ENCODE peak calls at places on chromosomes 5 and 9, in nine cellular contexts. One of them, this sample, is unnamed.

GRCh38 chr5:150434502-150434901 is 15.0 kb downstream of the RPS14 start:
- DNase-seq in AG04449: peak
- DNase-seq in right atrium auricular region: no peak
- DNase-seq in breast epithelium: peak
- DNase-seq in CD8-positive, alpha-beta T cell: no peak
- DNase-seq in cardiac muscle cell: peak
- DNase-seq in lung: no peak
- DNase-seq in adrenal gland: no peak
- DNase-seq in pancreas: no peak
- DNase-seq in this sample: peak

GRCh38 chr9:104984121-104984520 is 56.2 kb upstream of the ABCA1 start:
- DNase-seq in AG04449: no peak
- DNase-seq in CD8-positive, alpha-beta T cell: no peak
- DNase-seq in right atrium auricular region: no peak
- DNase-seq in adrenal gland: no peak
- DNase-seq in cardiac muscle cell: no peak
- DNase-seq in pancreas: no peak
- DNase-seq in lung: no peak
- DNase-seq in breast epithelium: no peak
- DNase-seq in this sample: no peak

GRCh38 chr5:99025298-99026045 is 96.7 kb upstream of the CHD1 start:
- DNase-seq in adrenal gland: no peak
- DNase-seq in lung: no peak
- DNase-seq in cardiac muscle cell: no peak
- DNase-seq in pancreas: peak
- DNase-seq in AG04449: no peak
- DNase-seq in right atrium auricular region: no peak
- DNase-seq in CD8-positive, alpha-beta T cell: no peak
- DNase-seq in breast epithelium: no peak
- DNase-seq in this sample: no peak

GRCh38 chr5:167949435-167949834 is 342.0 kb upstream of the WWC1 start:
- DNase-seq in AG04449: no peak
- DNase-seq in pancreas: no peak
- DNase-seq in lung: no peak
- DNase-seq in CD8-positive, alpha-beta T cell: no peak
- DNase-seq in cardiac muscle cell: no peak
- DNase-seq in adrenal gland: no peak
- DNase-seq in breast epithelium: no peak
- DNase-seq in right atrium auricular region: no peak
- DNase-seq in this sample: no peak

GRCh38 chr5:160020969-160021368 is 12.0 kb downstream of the TTC1 start:
- DNase-seq in adrenal gland: no peak
- DNase-seq in CD8-positive, alpha-beta T cell: no peak
- DNase-seq in lung: no peak
- DNase-seq in cardiac muscle cell: no peak
- DNase-seq in breast epithelium: no peak
- DNase-seq in right atrium auricular region: no peak
- DNase-seq in AG04449: no peak
- DNase-seq in pancreas: no peak
- DNase-seq in this sample: no peak

GRCh38 chr5:38601843-38602424 is 45.5 kb upstream of the LIFR start:
- DNase-seq in pancreas: no peak
- DNase-seq in cardiac muscle cell: no peak
- DNase-seq in breast epithelium: no peak
- DNase-seq in AG04449: no peak
- DNase-seq in adrenal gland: no peak
- DNase-seq in right atrium auricular region: no peak
- DNase-seq in lung: peak
- DNase-seq in CD8-positive, alpha-beta T cell: no peak
- DNase-seq in this sample: peak

GRCh38 chr5:125424851-125425250 is 678.4 kb upstream of the ZNF608 start:
- DNase-seq in lung: no peak
- DNase-seq in pancreas: no peak
- DNase-seq in breast epithelium: no peak
- DNase-seq in cardiac muscle cell: no peak
- DNase-seq in right atrium auricular region: no peak
- DNase-seq in adrenal gland: no peak
- DNase-seq in AG04449: no peak
- DNase-seq in CD8-positive, alpha-beta T cell: no peak
- DNase-seq in this sample: no peak

GRCh38 chr9:75699017-75699416 is 191.5 kb upstream of the PCSK5 start:
- DNase-seq in lung: no peak
- DNase-seq in breast epithelium: no peak
- DNase-seq in CD8-positive, alpha-beta T cell: no peak
- DNase-seq in pancreas: no peak
- DNase-seq in cardiac muscle cell: no peak
- DNase-seq in adrenal gland: peak
- DNase-seq in AG04449: no peak
- DNase-seq in right atrium auricular region: no peak
- DNase-seq in this sample: no peak

GRCh38 chr5:133565993-133566392 is 46.3 kb downstream of the FSTL4 start:
- DNase-seq in pancreas: no peak
- DNase-seq in right atrium auricular region: no peak
- DNase-seq in adrenal gland: no peak
- DNase-seq in AG04449: no peak
- DNase-seq in CD8-positive, alpha-beta T cell: no peak
- DNase-seq in cardiac muscle cell: peak
- DNase-seq in lung: no peak
- DNase-seq in breast epithelium: no peak
- DNase-seq in this sample: peak

GRCh38 chr5:100777680-100778281 is 125.3 kb downstream of the ST8SIA4 start:
- DNase-seq in adrenal gland: peak
- DNase-seq in cardiac muscle cell: peak
- DNase-seq in pancreas: peak
- DNase-seq in CD8-positive, alpha-beta T cell: no peak
- DNase-seq in lung: no peak
- DNase-seq in AG04449: peak
- DNase-seq in right atrium auricular region: no peak
- DNase-seq in breast epithelium: no peak
- DNase-seq in this sample: peak

GRCh38 chr9:31542384-31543055 is 841.9 kb upstream of the ACO1 start:
- DNase-seq in CD8-positive, alpha-beta T cell: no peak
- DNase-seq in pancreas: no peak
- DNase-seq in lung: no peak
- DNase-seq in adrenal gland: peak
- DNase-seq in AG04449: no peak
- DNase-seq in cardiac muscle cell: peak
- DNase-seq in breast epithelium: no peak
- DNase-seq in right atrium auricular region: peak
- DNase-seq in this sample: peak

GRCh38 chr9:20226345-20226744 is 396.0 kb downstream of the MLLT3 start:
- DNase-seq in lung: no peak
- DNase-seq in right atrium auricular region: no peak
- DNase-seq in adrenal gland: no peak
- DNase-seq in CD8-positive, alpha-beta T cell: no peak
- DNase-seq in breast epithelium: no peak
- DNase-seq in AG04449: no peak
- DNase-seq in cardiac muscle cell: no peak
- DNase-seq in pancreas: no peak
- DNase-seq in this sample: no peak

GRCh38 chr5:9716838-9717281 is 86.7 kb upstream of the TAS2R1 start:
- DNase-seq in AG04449: peak
- DNase-seq in breast epithelium: no peak
- DNase-seq in CD8-positive, alpha-beta T cell: no peak
- DNase-seq in cardiac muscle cell: peak
- DNase-seq in adrenal gland: no peak
- DNase-seq in pancreas: no peak
- DNase-seq in lung: no peak
- DNase-seq in right atrium auricular region: no peak
- DNase-seq in this sample: no peak

GRCh38 chr5:179241764-179242370 is 103.4 kb downstream of the ADAMTS2 start:
- DNase-seq in adrenal gland: no peak
- DNase-seq in pancreas: no peak
- DNase-seq in CD8-positive, alpha-beta T cell: no peak
- DNase-seq in right atrium auricular region: no peak
- DNase-seq in lung: no peak
- DNase-seq in cardiac muscle cell: peak
- DNase-seq in breast epithelium: no peak
- DNase-seq in AG04449: no peak
- DNase-seq in this sample: no peak

GRCh38 chr5:16666861-16667481 is 50.2 kb upstream of the RETREG1 start:
- DNase-seq in lung: no peak
- DNase-seq in breast epithelium: peak
- DNase-seq in AG04449: no peak
- DNase-seq in right atrium auricular region: no peak
- DNase-seq in pancreas: peak
- DNase-seq in cardiac muscle cell: peak
- DNase-seq in CD8-positive, alpha-beta T cell: no peak
- DNase-seq in adrenal gland: peak
- DNase-seq in this sample: no peak

GRCh38 chr5:178535299-178536175 is 54.7 kb downstream of the COL23A1 start:
- DNase-seq in pancreas: no peak
- DNase-seq in right atrium auricular region: peak
- DNase-seq in CD8-positive, alpha-beta T cell: no peak
- DNase-seq in adrenal gland: no peak
- DNase-seq in AG04449: no peak
- DNase-seq in breast epithelium: peak
- DNase-seq in cardiac muscle cell: peak
- DNase-seq in lung: no peak
- DNase-seq in this sample: no peak

GRCh38 chr9:109604036-109604600 is 106.0 kb upstream of the PTPN3 start:
- DNase-seq in cardiac muscle cell: no peak
- DNase-seq in CD8-positive, alpha-beta T cell: no peak
- DNase-seq in breast epithelium: no peak
- DNase-seq in AG04449: no peak
- DNase-seq in right atrium auricular region: no peak
- DNase-seq in pancreas: no peak
- DNase-seq in lung: no peak
- DNase-seq in adrenal gland: no peak
- DNase-seq in this sample: peak

GRCh38 chr5:83512051-83512745 is 40.7 kb downstream of the VCAN start:
- DNase-seq in cardiac muscle cell: peak
- DNase-seq in pancreas: no peak
- DNase-seq in breast epithelium: no peak
- DNase-seq in CD8-positive, alpha-beta T cell: no peak
- DNase-seq in lung: no peak
- DNase-seq in right atrium auricular region: no peak
- DNase-seq in AG04449: no peak
- DNase-seq in adrenal gland: no peak
- DNase-seq in this sample: no peak

GRCh38 chr5:35990941-35991592 is at the start of gene UGT3A1:
- DNase-seq in breast epithelium: no peak
- DNase-seq in CD8-positive, alpha-beta T cell: no peak
- DNase-seq in cardiac muscle cell: no peak
- DNase-seq in pancreas: no peak
- DNase-seq in lung: no peak
- DNase-seq in right atrium auricular region: no peak
- DNase-seq in AG04449: no peak
- DNase-seq in adrenal gland: no peak
- DNase-seq in this sample: no peak

GRCh38 chr9:34242830-34243229 is 64.0 kb downstream of the UBAP1 start:
- DNase-seq in AG04449: no peak
- DNase-seq in adrenal gland: no peak
- DNase-seq in pancreas: no peak
- DNase-seq in lung: no peak
- DNase-seq in breast epithelium: no peak
- DNase-seq in cardiac muscle cell: peak
- DNase-seq in right atrium auricular region: no peak
- DNase-seq in CD8-positive, alpha-beta T cell: no peak
- DNase-seq in this sample: no peak

GRCh38 chr9:84597131-84597530 is 72.4 kb upstream of the NTRK2 start:
- DNase-seq in pancreas: no peak
- DNase-seq in lung: no peak
- DNase-seq in right atrium auricular region: no peak
- DNase-seq in CD8-positive, alpha-beta T cell: no peak
- DNase-seq in breast epithelium: no peak
- DNase-seq in cardiac muscle cell: no peak
- DNase-seq in adrenal gland: no peak
- DNase-seq in AG04449: no peak
- DNase-seq in this sample: no peak

GRCh38 chr9:22170990-22171663 is 162.0 kb upstream of the CDKN2B start:
- DNase-seq in lung: no peak
- DNase-seq in breast epithelium: no peak
- DNase-seq in adrenal gland: no peak
- DNase-seq in cardiac muscle cell: no peak
- DNase-seq in CD8-positive, alpha-beta T cell: no peak
- DNase-seq in AG04449: no peak
- DNase-seq in right atrium auricular region: no peak
- DNase-seq in pancreas: no peak
- DNase-seq in this sample: no peak

GRCh38 chr5:4207456-4207855 is 611.8 kb downstream of the IRX1 start:
- DNase-seq in cardiac muscle cell: no peak
- DNase-seq in lung: no peak
- DNase-seq in CD8-positive, alpha-beta T cell: no peak
- DNase-seq in breast epithelium: no peak
- DNase-seq in right atrium auricular region: no peak
- DNase-seq in adrenal gland: no peak
- DNase-seq in pancreas: no peak
- DNase-seq in AG04449: no peak
- DNase-seq in this sample: no peak
- H3K4me3 ChIP-seq in cardiac muscle cell: no peak
- H3K4me3 ChIP-seq in lung: no peak
- H3K4me3 ChIP-seq in CD8-positive, alpha-beta T cell: no peak
- H3K4me3 ChIP-seq in breast epithelium: no peak
- H3K4me3 ChIP-seq in right atrium auricular region: no peak
- H3K4me3 ChIP-seq in adrenal gland: no peak
- H3K4me3 ChIP-seq in pancreas: no peak
- H3K4me3 ChIP-seq in AG04449: no peak
- H3K4me3 ChIP-seq in this sample: no peak

GRCh38 chr9:130461218-130461630 is 16.5 kb downstream of the ASS1 start:
- DNase-seq in adrenal gland: peak
- DNase-seq in right atrium auricular region: no peak
- DNase-seq in lung: peak
- DNase-seq in breast epithelium: no peak
- DNase-seq in cardiac muscle cell: peak
- DNase-seq in CD8-positive, alpha-beta T cell: peak
- DNase-seq in pancreas: peak
- DNase-seq in AG04449: no peak
- DNase-seq in this sample: peak
- TF ChIP-seq CTCF in adrenal gland: peak
- TF ChIP-seq CTCF in right atrium auricular region: peak
- TF ChIP-seq CTCF in lung: peak
- TF ChIP-seq CTCF in breast epithelium: peak
- TF ChIP-seq CTCF in cardiac muscle cell: peak
- TF ChIP-seq CTCF in CD8-positive, alpha-beta T cell: peak
- TF ChIP-seq CTCF in pancreas: peak
- TF ChIP-seq CTCF in AG04449: peak
- TF ChIP-seq CTCF in this sample: peak

DNA sequence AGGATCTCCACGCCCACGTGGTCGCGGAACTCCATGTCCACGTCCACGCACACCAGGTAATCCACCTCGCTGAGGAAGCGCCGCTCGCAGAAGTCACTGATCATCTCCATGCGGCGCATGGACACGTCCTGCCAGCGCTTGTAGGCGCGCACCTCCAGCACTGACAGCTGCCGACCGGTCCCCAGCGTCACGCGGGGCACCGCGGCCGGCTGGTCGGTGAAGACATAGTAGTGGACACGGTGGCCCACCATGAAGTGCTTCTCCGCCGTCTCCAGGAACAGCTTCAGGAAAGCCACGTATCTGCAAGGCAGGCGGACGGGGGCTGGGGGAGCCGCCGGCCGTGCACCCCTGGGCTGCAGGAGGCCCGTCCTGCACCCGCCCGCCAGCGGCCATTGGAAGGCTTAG is 18.9 kb downstream of the ABO start:
- DNase-seq in CD8-positive, alpha-beta T cell: no peak
- DNase-seq in adrenal gland: peak
- DNase-seq in cardiac muscle cell: no peak
- DNase-seq in AG04449: no peak
- DNase-seq in breast epithelium: no peak
- DNase-seq in right atrium auricular region: no peak
- DNase-seq in pancreas: no peak
- DNase-seq in lung: no peak
- DNase-seq in this sample: no peak
- H3K4me3 ChIP-seq in CD8-positive, alpha-beta T cell: no peak
- H3K4me3 ChIP-seq in adrenal gland: no peak
- H3K4me3 ChIP-seq in cardiac muscle cell: no peak
- H3K4me3 ChIP-seq in AG04449: no peak
- H3K4me3 ChIP-seq in breast epithelium: no peak
- H3K4me3 ChIP-seq in right atrium auricular region: no peak
- H3K4me3 ChIP-seq in pancreas: no peak
- H3K4me3 ChIP-seq in lung: no peak
- H3K4me3 ChIP-seq in this sample: no peak

GRCh38 chr9:125910286-125910685 is 163.1 kb downstream of the PBX3 start:
- DNase-seq in adrenal gland: no peak
- DNase-seq in lung: no peak
- DNase-seq in CD8-positive, alpha-beta T cell: no peak
- DNase-seq in breast epithelium: no peak
- DNase-seq in cardiac muscle cell: no peak
- DNase-seq in AG04449: no peak
- DNase-seq in right atrium auricular region: no peak
- DNase-seq in pancreas: no peak
- DNase-seq in this sample: no peak
- TF ChIP-seq CTCF in adrenal gland: no peak
- TF ChIP-seq CTCF in lung: no peak
- TF ChIP-seq CTCF in CD8-positive, alpha-beta T cell: no peak
- TF ChIP-seq CTCF in breast epithelium: no peak
- TF ChIP-seq CTCF in cardiac muscle cell: no peak
- TF ChIP-seq CTCF in AG04449: no peak
- TF ChIP-seq CTCF in right atrium auricular region: no peak
- TF ChIP-seq CTCF in pancreas: no peak
- TF ChIP-seq CTCF in this sample: no peak